ENCODE peak calls at places on chromosome 1, in four cellular contexts. One of them, this sample, is unnamed.
A peak's percentile ranks its signal among the peaks of the same experiment; 100 is the strongest.

GRCh38 chr1:42175314-42176054 is 10.9 kb upstream of the GUCA2A start:
- DNase-seq in GM23248: no peak
- DNase-seq in heart left ventricle: no peak
- DNase-seq in psoas muscle: no peak
- DNase-seq in this sample: no peak

GRCh38 chr1:228064296-228064695 is 18.2 kb upstream of the ARF1 start:
- DNase-seq in GM23248: no peak
- DNase-seq in heart left ventricle: peak; percentile 23
- DNase-seq in psoas muscle: peak; percentile 26
- DNase-seq in this sample: peak; percentile 42

GRCh38 chr1:17287377-17287776 is 20.6 kb upstream of the PADI4 start:
- DNase-seq in GM23248: peak; percentile 93
- DNase-seq in heart left ventricle: no peak
- DNase-seq in psoas muscle: no peak
- DNase-seq in this sample: no peak

GRCh38 chr1:224727851-224728250 is 111.7 kb downstream of the CNIH3 start:
- DNase-seq in GM23248: peak; percentile 82
- DNase-seq in heart left ventricle: no peak
- DNase-seq in psoas muscle: no peak
- DNase-seq in this sample: no peak

GRCh38 chr1:36924282-36924791 is 110.0 kb downstream of the GRIK3 start:
- DNase-seq in GM23248: peak; percentile 58
- DNase-seq in heart left ventricle: peak; percentile 43
- DNase-seq in psoas muscle: no peak
- DNase-seq in this sample: peak; percentile 74

GRCh38 chr1:230356869-230357778 is 69.0 kb downstream of the PGBD5 start:
- DNase-seq in GM23248: no peak
- DNase-seq in heart left ventricle: no peak
- DNase-seq in psoas muscle: no peak
- DNase-seq in this sample: no peak

GRCh38 chr1:2258122-2258812 is 30.1 kb downstream of the SKI start:
- DNase-seq in GM23248: no peak
- DNase-seq in heart left ventricle: no peak
- DNase-seq in psoas muscle: peak; percentile 4
- DNase-seq in this sample: no peak

GRCh38 chr1:243917177-243917862 is 67.3 kb upstream of the AKT3 start:
- DNase-seq in GM23248: peak; percentile 92
- DNase-seq in heart left ventricle: peak; percentile 42
- DNase-seq in psoas muscle: no peak
- DNase-seq in this sample: peak; percentile 81

GRCh38 chr1:15337656-15338402 is 71.9 kb upstream of the EFHD2 start:
- DNase-seq in GM23248: peak; percentile 95
- DNase-seq in heart left ventricle: peak; percentile 55
- DNase-seq in psoas muscle: no peak
- DNase-seq in this sample: peak; percentile 73

GRCh38 chr1:201713093-201713810 is 115.7 kb upstream of the IPO9 start:
- DNase-seq in GM23248: peak; percentile 100
- DNase-seq in heart left ventricle: peak; percentile 99
- DNase-seq in psoas muscle: peak; percentile 96
- DNase-seq in this sample: peak; percentile 97

GRCh38 chr1:114054148-114054547 is 74.9 kb downstream of the OLFML3 start:
- DNase-seq in GM23248: no peak
- DNase-seq in heart left ventricle: no peak
- DNase-seq in psoas muscle: no peak
- DNase-seq in this sample: no peak

GRCh38 chr1:19310720-19311502 is 1.0 kb downstream of the AKR7A2 start:
- DNase-seq in GM23248: peak; percentile 61
- DNase-seq in heart left ventricle: no peak
- DNase-seq in psoas muscle: no peak
- DNase-seq in this sample: no peak

GRCh38 chr1:49346767-49347349 is 570.2 kb upstream of the BEND5 start:
- DNase-seq in GM23248: no peak
- DNase-seq in heart left ventricle: no peak
- DNase-seq in psoas muscle: no peak
- DNase-seq in this sample: no peak

GRCh38 chr1:226261818-226262217 is 38.4 kb downstream of the MIXL1 start:
- DNase-seq in GM23248: no peak
- DNase-seq in heart left ventricle: no peak
- DNase-seq in psoas muscle: no peak
- DNase-seq in this sample: no peak

GRCh38 chr1:92030701-92031107 is 919 bp downstream of the EPHX4 start:
- DNase-seq in GM23248: peak; percentile 5
- DNase-seq in heart left ventricle: no peak
- DNase-seq in psoas muscle: no peak
- DNase-seq in this sample: no peak

GRCh38 chr1:162349635-162350330 is 26.9 kb downstream of the SPATA46 start:
- DNase-seq in GM23248: peak; percentile 72
- DNase-seq in heart left ventricle: no peak
- DNase-seq in psoas muscle: no peak
- DNase-seq in this sample: no peak

GRCh38 chr1:30749691-30750583 is 7.6 kb downstream of the LAPTM5 start:
- DNase-seq in GM23248: no peak
- DNase-seq in heart left ventricle: no peak
- DNase-seq in psoas muscle: no peak
- DNase-seq in this sample: no peak
- H3K4me1 ChIP-seq in GM23248: no peaks in the 10 kb centered on the region
- H3K4me1 ChIP-seq in heart left ventricle: no peaks in the 10 kb centered on the region
- H3K4me1 ChIP-seq in psoas muscle: no peaks in the 10 kb centered on the region
- H3K4me1 ChIP-seq in this sample: no peaks in the 10 kb centered on the region

DNA sequence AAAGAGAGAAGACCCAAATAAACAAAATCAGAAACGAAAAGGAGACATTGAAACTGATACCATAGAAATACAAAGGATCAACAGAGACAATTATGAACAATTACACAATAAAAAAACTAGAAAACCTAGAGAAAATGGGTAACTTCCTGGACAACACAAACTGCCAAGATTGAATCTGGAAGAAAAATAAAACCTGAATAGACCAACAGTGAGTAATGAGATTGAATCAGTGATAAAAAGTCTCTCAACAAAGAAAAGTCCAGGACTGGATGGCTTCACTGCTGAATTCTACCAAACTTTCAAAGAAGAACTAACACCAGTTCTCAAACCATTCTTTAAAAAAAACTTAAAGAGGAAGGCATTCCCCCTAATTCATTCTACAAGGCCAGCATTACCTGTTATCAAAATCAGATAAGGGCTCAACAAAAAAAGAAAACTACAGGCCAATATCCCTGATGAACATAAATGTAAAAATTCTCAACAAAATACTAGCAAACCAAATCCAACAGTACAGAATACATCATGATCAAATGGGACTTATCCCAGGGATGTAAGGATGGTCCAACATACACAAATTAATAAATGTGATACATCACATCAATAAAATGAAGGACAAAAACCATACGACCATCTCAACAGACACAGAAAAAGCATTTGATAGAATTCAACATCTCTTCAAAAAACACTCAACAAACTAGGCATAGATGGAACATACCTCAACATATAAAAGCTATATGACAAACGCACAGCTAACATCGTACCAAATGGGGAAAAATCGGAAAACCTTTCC is 119.9 kb downstream of the ACBD6 start:
- DNase-seq in GM23248: peak; percentile 41
- DNase-seq in heart left ventricle: no peak
- DNase-seq in psoas muscle: no peak
- DNase-seq in this sample: no peak
- H3K9me3 ChIP-seq in GM23248: peaks cover 11% of the 10 kb centered on the region
- H3K9me3 ChIP-seq in heart left ventricle: no peaks in the 10 kb centered on the region
- H3K9me3 ChIP-seq in psoas muscle: peaks cover 56% of the 10 kb centered on the region
- H3K9me3 ChIP-seq in this sample: peaks cover 3% of the 10 kb centered on the region

GRCh38 chr1:24323281-24323680 is 4.1 kb downstream of the GRHL3 start:
- DNase-seq in GM23248: no peak
- DNase-seq in heart left ventricle: no peak
- DNase-seq in psoas muscle: no peak
- DNase-seq in this sample: no peak
- H3K27ac ChIP-seq in GM23248: no peak overlapping the region
- H3K27ac ChIP-seq in heart left ventricle: no peak overlapping the region
- H3K27ac ChIP-seq in psoas muscle: no peak overlapping the region
- H3K27ac ChIP-seq in this sample: no peak overlapping the region

GRCh38 chr1:8474369-8474768 is 156.5 kb downstream of the SLC45A1 start:
- DNase-seq in GM23248: no peak
- DNase-seq in heart left ventricle: no peak
- DNase-seq in psoas muscle: no peak
- DNase-seq in this sample: no peak
- H3K4me1 ChIP-seq in GM23248: peaks cover 34% of the 10 kb centered on the region
- H3K4me1 ChIP-seq in heart left ventricle: peaks cover 5% of the 10 kb centered on the region
- H3K4me1 ChIP-seq in psoas muscle: peaks cover 26% of the 10 kb centered on the region
- H3K4me1 ChIP-seq in this sample: peaks cover 6% of the 10 kb centered on the region

GRCh38 chr1:4565169-4565568 is 89.2 kb upstream of the AJAP1 start:
- DNase-seq in GM23248: no peak
- DNase-seq in heart left ventricle: no peak
- DNase-seq in psoas muscle: no peak
- DNase-seq in this sample: no peak
- H3K9me3 ChIP-seq in GM23248: no peaks in the 10 kb centered on the region
- H3K9me3 ChIP-seq in heart left ventricle: no peaks in the 10 kb centered on the region
- H3K9me3 ChIP-seq in psoas muscle: no peaks in the 10 kb centered on the region
- H3K9me3 ChIP-seq in this sample: no peaks in the 10 kb centered on the region

GRCh38 chr1:40919475-40920011 is 57.4 kb upstream of the CITED4 start:
- DNase-seq in GM23248: no peak
- DNase-seq in heart left ventricle: no peak
- DNase-seq in psoas muscle: no peak
- DNase-seq in this sample: no peak
- H3K27ac ChIP-seq in GM23248: no peak overlapping the region
- H3K27ac ChIP-seq in heart left ventricle: no peak overlapping the region
- H3K27ac ChIP-seq in psoas muscle: no peak overlapping the region
- H3K27ac ChIP-seq in this sample: no peak overlapping the region

DNA sequence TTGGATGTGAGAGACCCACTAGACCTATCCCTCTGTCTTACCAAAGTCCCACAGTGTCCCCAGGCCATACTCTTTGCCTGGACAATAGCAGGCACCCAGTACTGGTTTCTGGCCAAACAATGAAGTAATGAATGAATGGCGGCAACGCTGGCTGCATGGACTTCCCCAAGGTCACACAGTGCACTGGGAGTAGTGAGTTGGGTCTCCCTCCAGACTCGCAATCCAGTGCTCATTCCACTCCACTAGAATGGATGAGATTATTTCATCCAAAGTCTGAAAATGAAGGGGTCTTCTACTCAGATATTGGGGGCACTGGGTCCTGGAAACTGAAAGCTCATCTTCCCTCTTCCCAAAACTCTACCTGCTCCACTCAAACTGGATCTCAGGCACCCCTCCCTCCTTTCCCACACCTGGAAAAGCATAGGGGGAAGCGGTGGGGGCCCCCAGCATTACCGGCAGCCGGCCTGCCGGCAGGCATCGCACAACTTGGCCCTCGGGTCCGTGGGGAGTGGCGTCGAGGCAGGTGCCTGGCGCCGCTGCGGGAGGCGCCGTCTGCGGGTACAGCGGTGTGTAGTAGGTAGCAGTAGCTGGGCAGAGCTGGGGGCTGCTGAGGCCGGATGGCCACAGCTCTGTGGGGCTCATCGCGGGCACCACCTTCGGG is 814 bp downstream of the E2F2 start:
- DNase-seq in GM23248: no peak
- DNase-seq in heart left ventricle: no peak
- DNase-seq in psoas muscle: no peak
- DNase-seq in this sample: no peak
- H3K4me1 ChIP-seq in GM23248: peaks cover 3% of the 10 kb centered on the region
- H3K4me1 ChIP-seq in heart left ventricle: peaks cover 7% of the 10 kb centered on the region
- H3K4me1 ChIP-seq in psoas muscle: peaks cover 34% of the 10 kb centered on the region
- H3K4me1 ChIP-seq in this sample: no peaks in the 10 kb centered on the region

GRCh38 chr1:247165674-247166073 is 6.1 kb downstream of the ZNF124 start:
- DNase-seq in GM23248: peak; percentile 3
- DNase-seq in heart left ventricle: no peak
- DNase-seq in psoas muscle: no peak
- DNase-seq in this sample: no peak
- H3K9me3 ChIP-seq in GM23248: peaks cover 4% of the 10 kb centered on the region
- H3K9me3 ChIP-seq in heart left ventricle: no peaks in the 10 kb centered on the region
- H3K9me3 ChIP-seq in psoas muscle: peaks cover 53% of the 10 kb centered on the region
- H3K9me3 ChIP-seq in this sample: peaks cover 3% of the 10 kb centered on the region

This sample was measured in aorta.